ENCODE peak calls at places on chromosomes 3 and 15, in seven cellular contexts. One of them, this sample, is unnamed.

GRCh38 chr3:120348981-120349818 is at the start of gene LRRC58:
- DNase-seq in SK-N-SH: peak; percentile 95
- DNase-seq in GM12864: peak; percentile 74
- DNase-seq in lower lobe of right lung: peak; percentile 95
- DNase-seq in chondrocyte: peak; percentile 95
- DNase-seq in osteocyte: peak; percentile 97
- DNase-seq in ovary: peak; percentile 95
- DNase-seq in this sample: peak; percentile 95

GRCh38 chr15:68503791-68504720 is 72.1 kb upstream of the ITGA11 start:
- DNase-seq in SK-N-SH: no peak
- DNase-seq in GM12864: no peak
- DNase-seq in lower lobe of right lung: no peak
- DNase-seq in chondrocyte: no peak
- DNase-seq in osteocyte: peak; percentile 60
- DNase-seq in ovary: no peak
- DNase-seq in this sample: no peak

GRCh38 chr3:166510382-166510781 is 673.2 kb upstream of the BCHE start:
- DNase-seq in SK-N-SH: no peak
- DNase-seq in GM12864: no peak
- DNase-seq in lower lobe of right lung: no peak
- DNase-seq in chondrocyte: no peak
- DNase-seq in osteocyte: no peak
- DNase-seq in ovary: no peak
- DNase-seq in this sample: no peak

GRCh38 chr3:161475905-161476304 is 20.7 kb upstream of the OTOL1 start:
- DNase-seq in SK-N-SH: peak; percentile 5
- DNase-seq in GM12864: no peak
- DNase-seq in lower lobe of right lung: no peak
- DNase-seq in chondrocyte: no peak
- DNase-seq in osteocyte: no peak
- DNase-seq in ovary: no peak
- DNase-seq in this sample: peak; percentile 30

GRCh38 chr3:60935709-60936108 is 315.5 kb downstream of the FHIT start:
- DNase-seq in SK-N-SH: no peak
- DNase-seq in GM12864: no peak
- DNase-seq in lower lobe of right lung: no peak
- DNase-seq in chondrocyte: no peak
- DNase-seq in osteocyte: no peak
- DNase-seq in ovary: no peak
- DNase-seq in this sample: peak; percentile 61

GRCh38 chr3:141367038-141367730 is 1.1 kb upstream of the ZBTB38 start:
- DNase-seq in SK-N-SH: no peak
- DNase-seq in GM12864: no peak
- DNase-seq in lower lobe of right lung: no peak
- DNase-seq in chondrocyte: no peak
- DNase-seq in osteocyte: no peak
- DNase-seq in ovary: peak; percentile 50
- DNase-seq in this sample: peak; percentile 99

GRCh38 chr3:45896069-45896468 is 9.7 kb downstream of the CCR9 start:
- DNase-seq in SK-N-SH: peak; percentile 57
- DNase-seq in GM12864: no peak
- DNase-seq in lower lobe of right lung: no peak
- DNase-seq in chondrocyte: no peak
- DNase-seq in osteocyte: no peak
- DNase-seq in ovary: no peak
- DNase-seq in this sample: no peak

GRCh38 chr15:78322243-78322642 is 17.9 kb upstream of the CRABP1 start:
- DNase-seq in SK-N-SH: peak; percentile 81
- DNase-seq in GM12864: no peak
- DNase-seq in lower lobe of right lung: peak; percentile 40
- DNase-seq in chondrocyte: no peak
- DNase-seq in osteocyte: no peak
- DNase-seq in ovary: no peak
- DNase-seq in this sample: no peak

GRCh38 chr3:83890763-83891135 is 1068.0 kb upstream of the CADM2 start:
- DNase-seq in SK-N-SH: no peak
- DNase-seq in GM12864: no peak
- DNase-seq in lower lobe of right lung: no peak
- DNase-seq in chondrocyte: no peak
- DNase-seq in osteocyte: no peak
- DNase-seq in ovary: no peak
- DNase-seq in this sample: peak; percentile 10

GRCh38 chr3:183218826-183219225 is 34.2 kb upstream of the B3GNT5 start:
- DNase-seq in SK-N-SH: no peak
- DNase-seq in GM12864: no peak
- DNase-seq in lower lobe of right lung: no peak
- DNase-seq in chondrocyte: no peak
- DNase-seq in osteocyte: no peak
- DNase-seq in ovary: no peak
- DNase-seq in this sample: no peak

GRCh38 chr15:83446904-83447708 is at the start of gene SH3GL3:
- DNase-seq in SK-N-SH: peak; percentile 82
- DNase-seq in GM12864: no peak
- DNase-seq in lower lobe of right lung: peak; percentile 90
- DNase-seq in chondrocyte: no peak
- DNase-seq in osteocyte: peak; percentile 86
- DNase-seq in ovary: peak; percentile 76
- DNase-seq in this sample: peak; percentile 82

GRCh38 chr3:128442949-128443348 is 23.7 kb downstream of the DNAJB8 start:
- DNase-seq in SK-N-SH: no peak
- DNase-seq in GM12864: no peak
- DNase-seq in lower lobe of right lung: no peak
- DNase-seq in chondrocyte: no peak
- DNase-seq in osteocyte: no peak
- DNase-seq in ovary: no peak
- DNase-seq in this sample: no peak

GRCh38 chr15:31508656-31509055 is 182.0 kb downstream of the KLF13 start:
- DNase-seq in SK-N-SH: no peak
- DNase-seq in GM12864: no peak
- DNase-seq in lower lobe of right lung: no peak
- DNase-seq in chondrocyte: no peak
- DNase-seq in osteocyte: peak; percentile 57
- DNase-seq in ovary: no peak
- DNase-seq in this sample: no peak

GRCh38 chr3:195550723-195551122 is 7.6 kb upstream of the PPP1R2 start:
- DNase-seq in SK-N-SH: no peak
- DNase-seq in GM12864: no peak
- DNase-seq in lower lobe of right lung: no peak
- DNase-seq in chondrocyte: no peak
- DNase-seq in osteocyte: no peak
- DNase-seq in ovary: no peak
- DNase-seq in this sample: no peak

GRCh38 chr15:43775411-43775965 is 1.3 kb downstream of the ELL3 start:
- DNase-seq in SK-N-SH: peak; percentile 52
- DNase-seq in GM12864: no peak
- DNase-seq in lower lobe of right lung: no peak
- DNase-seq in chondrocyte: no peak
- DNase-seq in osteocyte: no peak
- DNase-seq in ovary: peak; percentile 50
- DNase-seq in this sample: peak; percentile 83

GRCh38 chr15:83320831-83321230 is 36.4 kb upstream of the BNC1 start:
- DNase-seq in SK-N-SH: no peak
- DNase-seq in GM12864: no peak
- DNase-seq in lower lobe of right lung: no peak
- DNase-seq in chondrocyte: no peak
- DNase-seq in osteocyte: no peak
- DNase-seq in ovary: no peak
- DNase-seq in this sample: peak; percentile 77

GRCh38 chr3:124702950-124703349 is 27.3 kb upstream of the UMPS start:
- DNase-seq in SK-N-SH: no peak
- DNase-seq in GM12864: no peak
- DNase-seq in lower lobe of right lung: no peak
- DNase-seq in chondrocyte: no peak
- DNase-seq in osteocyte: no peak
- DNase-seq in ovary: no peak
- DNase-seq in this sample: no peak

GRCh38 chr3:58667704-58668103 is 1.1 kb upstream of the FAM3D start:
- DNase-seq in SK-N-SH: no peak
- DNase-seq in GM12864: no peak
- DNase-seq in lower lobe of right lung: no peak
- DNase-seq in chondrocyte: no peak
- DNase-seq in osteocyte: no peak
- DNase-seq in ovary: no peak
- DNase-seq in this sample: no peak

GRCh38 chr15:27899583-27900295 is 199.4 kb downstream of the OCA2 start:
- DNase-seq in SK-N-SH: no peak
- DNase-seq in GM12864: no peak
- DNase-seq in lower lobe of right lung: no peak
- DNase-seq in chondrocyte: no peak
- DNase-seq in osteocyte: no peak
- DNase-seq in ovary: no peak
- DNase-seq in this sample: no peak

GRCh38 chr3:134357914-134358811 is 16.1 kb downstream of the AMOTL2 start:
- DNase-seq in SK-N-SH: peak; percentile 57
- DNase-seq in GM12864: no peak
- DNase-seq in lower lobe of right lung: peak; percentile 54
- DNase-seq in chondrocyte: peak; percentile 90
- DNase-seq in osteocyte: peak; percentile 91
- DNase-seq in ovary: peak; percentile 61
- DNase-seq in this sample: peak; percentile 90

GRCh38 chr15:59741274-59741906 is 52.3 kb upstream of the BNIP2 start:
- DNase-seq in SK-N-SH: peak; percentile 52
- DNase-seq in GM12864: no peak
- DNase-seq in lower lobe of right lung: no peak
- DNase-seq in chondrocyte: no peak
- DNase-seq in osteocyte: no peak
- DNase-seq in ovary: no peak
- DNase-seq in this sample: peak; percentile 57

GRCh38 chr15:38588672-38589071 is 24.1 kb upstream of the RASGRP1 start:
- DNase-seq in SK-N-SH: no peak
- DNase-seq in GM12864: no peak
- DNase-seq in lower lobe of right lung: no peak
- DNase-seq in chondrocyte: no peak
- DNase-seq in osteocyte: no peak
- DNase-seq in ovary: no peak
- DNase-seq in this sample: peak; percentile 25

DNA sequence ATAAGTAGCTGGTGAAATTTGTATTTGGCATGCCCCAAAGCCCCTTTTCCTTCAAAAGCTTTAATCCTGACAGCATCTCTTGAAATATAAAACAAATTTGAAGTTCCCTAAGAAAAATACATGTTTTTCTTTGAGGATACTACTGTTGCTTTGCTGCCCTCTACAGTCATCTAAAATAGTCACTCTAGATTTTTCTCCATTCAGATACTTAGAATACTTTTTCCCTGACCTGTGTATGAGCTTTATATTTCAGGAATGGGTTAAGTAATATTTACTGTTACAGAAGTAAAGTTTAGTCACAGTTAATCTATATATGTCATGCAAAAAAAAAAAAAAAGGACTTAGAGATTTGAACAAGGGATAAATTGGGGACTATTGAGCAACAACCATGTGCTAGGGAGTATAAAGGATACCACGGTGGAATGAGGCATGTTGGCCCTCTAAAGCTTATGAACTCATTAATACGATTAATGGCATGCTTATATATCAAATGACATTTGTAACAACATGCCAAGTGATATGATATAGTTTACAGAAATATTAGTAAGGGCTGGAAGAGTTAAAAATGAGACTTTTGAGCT is 8.8 kb downstream of the NECTIN3 start:
- DNase-seq in SK-N-SH: peak; percentile 30
- DNase-seq in GM12864: no peak
- DNase-seq in lower lobe of right lung: no peak
- DNase-seq in chondrocyte: no peak
- DNase-seq in osteocyte: no peak
- DNase-seq in ovary: no peak
- DNase-seq in this sample: peak; percentile 61
- TF ChIP-seq CTCF in SK-N-SH: peak; percentile 74
- TF ChIP-seq CTCF in GM12864: no peak
- TF ChIP-seq CTCF in lower lobe of right lung: peak; percentile 51
- TF ChIP-seq CTCF in chondrocyte: peak; percentile 91
- TF ChIP-seq CTCF in osteocyte: peak; percentile 74
- TF ChIP-seq CTCF in ovary: no peak
- TF ChIP-seq CTCF in this sample: peak; percentile 65

DNA sequence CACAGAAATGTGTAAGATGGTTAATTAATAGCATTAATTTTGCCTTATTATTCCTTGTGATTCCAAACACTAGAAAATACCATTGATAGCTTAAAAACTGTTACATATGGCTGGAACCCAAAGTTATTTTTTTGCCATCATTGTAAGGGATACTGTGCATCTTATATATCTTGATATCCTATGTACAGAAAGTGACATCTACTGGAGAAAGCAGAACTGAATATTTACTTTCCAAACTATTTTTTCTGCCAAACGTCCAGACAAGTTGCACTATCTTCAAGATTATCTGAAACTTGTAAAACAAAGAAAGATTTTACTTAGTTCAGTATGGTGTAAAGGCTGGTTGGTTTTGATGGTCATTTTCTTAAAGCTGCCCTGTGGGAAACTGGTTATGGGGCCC is 33.3 kb upstream of the MEIS2 start:
- DNase-seq in SK-N-SH: no peak
- DNase-seq in GM12864: no peak
- DNase-seq in lower lobe of right lung: no peak
- DNase-seq in chondrocyte: no peak
- DNase-seq in osteocyte: no peak
- DNase-seq in ovary: no peak
- DNase-seq in this sample: no peak
- TF ChIP-seq CTCF in SK-N-SH: peak; percentile 69
- TF ChIP-seq CTCF in GM12864: no peak
- TF ChIP-seq CTCF in lower lobe of right lung: peak; percentile 27
- TF ChIP-seq CTCF in chondrocyte: peak; percentile 81
- TF ChIP-seq CTCF in osteocyte: peak; percentile 61
- TF ChIP-seq CTCF in ovary: no peak
- TF ChIP-seq CTCF in this sample: peak; percentile 27

GRCh38 chr15:67505675-67506572 is 15.0 kb upstream of the C15orf61 start:
- DNase-seq in SK-N-SH: no peak
- DNase-seq in GM12864: no peak
- DNase-seq in lower lobe of right lung: no peak
- DNase-seq in chondrocyte: no peak
- DNase-seq in osteocyte: no peak
- DNase-seq in ovary: no peak
- DNase-seq in this sample: no peak

GRCh38 chr15:67504796-67505195 is 16.1 kb upstream of the C15orf61 start:
- DNase-seq in SK-N-SH: no peak
- DNase-seq in GM12864: no peak
- DNase-seq in lower lobe of right lung: no peak
- DNase-seq in chondrocyte: no peak
- DNase-seq in osteocyte: no peak
- DNase-seq in ovary: no peak
- DNase-seq in this sample: peak; percentile 48

GRCh38 chr15:67501836-67502461 is 19.0 kb upstream of the C15orf61 start:
- DNase-seq in SK-N-SH: no peak
- DNase-seq in GM12864: no peak
- DNase-seq in lower lobe of right lung: no peak
- DNase-seq in chondrocyte: no peak
- DNase-seq in osteocyte: no peak
- DNase-seq in ovary: no peak
- DNase-seq in this sample: no peak

GRCh38 chr15:67504061-67504460 is 16.9 kb upstream of the C15orf61 start:
- DNase-seq in SK-N-SH: no peak
- DNase-seq in GM12864: no peak
- DNase-seq in lower lobe of right lung: no peak
- DNase-seq in chondrocyte: no peak
- DNase-seq in osteocyte: no peak
- DNase-seq in ovary: no peak
- DNase-seq in this sample: no peak

GRCh38 chr15:67501177-67501835 is 19.6 kb upstream of the C15orf61 start:
- DNase-seq in SK-N-SH: peak; percentile 38
- DNase-seq in GM12864: no peak
- DNase-seq in lower lobe of right lung: no peak
- DNase-seq in chondrocyte: no peak
- DNase-seq in osteocyte: no peak
- DNase-seq in ovary: no peak
- DNase-seq in this sample: peak; percentile 25
- TF ChIP-seq CTCF in SK-N-SH: peak; percentile 58
- TF ChIP-seq CTCF in GM12864: peak; percentile 19
- TF ChIP-seq CTCF in lower lobe of right lung: peak; percentile 26
- TF ChIP-seq CTCF in chondrocyte: peak; percentile 78
- TF ChIP-seq CTCF in osteocyte: peak; percentile 63
- TF ChIP-seq CTCF in ovary: no peak
- TF ChIP-seq CTCF in this sample: peak; percentile 44

GRCh38 chr3:24890012-24890411 is 395.4 kb upstream of the THRB start:
- DNase-seq in SK-N-SH: no peak
- DNase-seq in GM12864: no peak
- DNase-seq in lower lobe of right lung: no peak
- DNase-seq in chondrocyte: no peak
- DNase-seq in osteocyte: no peak
- DNase-seq in ovary: no peak
- DNase-seq in this sample: no peak
- TF ChIP-seq CTCF in SK-N-SH: no peak
- TF ChIP-seq CTCF in GM12864: no peak
- TF ChIP-seq CTCF in lower lobe of right lung: no peak
- TF ChIP-seq CTCF in chondrocyte: no peak
- TF ChIP-seq CTCF in osteocyte: no peak
- TF ChIP-seq CTCF in ovary: no peak
- TF ChIP-seq CTCF in this sample: no peak

This sample was measured in MCF 10A.